ENCODE peak calls at places on chromosomes 12 and 14, in four cellular contexts. N is GM06990, Y is H4, F is T-helper 1 cell. G is an unnamed sample.

GRCh38 chr12:5166976-5167375 is 123.3 kb downstream of the KCNA5 start:
- DNase-seq in Y (peak), F (no peak), N (no peak), G (no peak)

GRCh38 chr14:40784860-40785259 is 821.8 kb upstream of the LRFN5 start:
- DNase-seq in F (no peak), Y (no peak), N (no peak), G (no peak)

GRCh38 chr12:94575645-94576393 is 74.5 kb downstream of the TMCC3 start:
- DNase-seq in Y (no peak), F (no peak), N (no peak), G (no peak)

GRCh38 chr14:92538412-92539017 is 24.9 kb downstream of the RIN3 start:
- DNase-seq in N (no peak), Y (no peak), F (no peak), G (no peak)

GRCh38 chr12:32102234-32102633 is 4.4 kb upstream of the BICD1 start:
- DNase-seq in Y (no peak), N (no peak), F (no peak), G (peak)

GRCh38 chr12:116924558-116925453 is 14.1 kb downstream of the FBXW8 start:
- DNase-seq in N (peak), F (peak), Y (peak), G (no peak)

GRCh38 chr12:42372154-42372791 is 46.3 kb downstream of the PPHLN1 start:
- DNase-seq in N (peak), Y (peak), F (peak), G (peak)

GRCh38 chr12:122028601-122029560 is 7.2 kb downstream of the BCL7A start:
- DNase-seq in F (no peak), N (peak), Y (no peak), G (no peak)

GRCh38 chr14:102140750-102141145 is 1.1 kb downstream of the WDR20 start:
- DNase-seq in N (no peak), Y (no peak), F (no peak), G (no peak)

GRCh38 chr12:75236206-75236605 is 26.6 kb upstream of the KCNC2 start:
- DNase-seq in F (no peak), N (no peak), Y (peak), G (no peak)

GRCh38 chr14:53180272-53181221 is 27.4 kb upstream of the DDHD1 start:
- DNase-seq in F (peak), N (peak), Y (peak), G (peak)

GRCh38 chr12:15212877-15213276 is 8.3 kb downstream of the RERG start:
- DNase-seq in N (no peak), Y (no peak), F (no peak), G (peak)

GRCh38 chr12:111687255-111687654 is 1.4 kb downstream of the ACAD10 start:
- DNase-seq in N (no peak), F (no peak), Y (no peak), G (no peak)

GRCh38 chr14:59846595-59846994 is 24.0 kb downstream of the RTN1 start:
- DNase-seq in F (no peak), N (no peak), Y (no peak), G (no peak)

GRCh38 chr12:5783274-5783920 is 161.7 kb downstream of the ANO2 start:
- DNase-seq in N (no peak), Y (no peak), F (no peak), G (no peak)

GRCh38 chr14:51865953-51866747 is 5.7 kb downstream of the GNG2 start:
- DNase-seq in Y (no peak), N (peak), F (no peak), G (no peak)

GRCh38 chr12:76422878-76423438 is 74.7 kb upstream of the BBS10 start:
- DNase-seq in N (no peak), F (no peak), Y (peak), G (peak)

GRCh38 chr12:122979001-122979907 is 1.2 kb upstream of the ARL6IP4 start:
- DNase-seq in Y (no peak), F (no peak), N (no peak), G (no peak)

GRCh38 chr12:67593041-67593870 is 55.3 kb upstream of the DYRK2 start:
- DNase-seq in F (no peak), Y (peak), N (no peak), G (no peak)

GRCh38 chr12:104695453-104696148 is 238.9 kb downstream of the CHST11 start:
- DNase-seq in F (peak), Y (peak), N (peak), G (no peak)

GRCh38 chr12:109878749-109879148 is 1.6 kb downstream of the GLTP start:
- DNase-seq in F (no peak), N (no peak), Y (no peak), G (no peak)

GRCh38 chr14:104462651-104463630 is 116.6 kb upstream of the C14orf180 start:
- DNase-seq in F (no peak), N (no peak), Y (no peak), G (no peak)

GRCh38 chr14:101862177-101862576 is 100.7 kb downstream of the PPP2R5C start:
- DNase-seq in Y (no peak), F (no peak), N (no peak), G (no peak)

GRCh38 chr14:77557391-77557790 is 58.8 kb upstream of the ISM2 start:
- DNase-seq in N (no peak), Y (no peak), F (no peak), G (no peak)

GRCh38 chr12:116896525-116896924 is 14.2 kb upstream of the FBXW8 start:
- DNase-seq in F (no peak), Y (no peak), N (no peak), G (no peak)

GRCh38 chr12:94618995-94619695 is 31.2 kb downstream of the TMCC3 start:
- DNase-seq in Y (peak), N (no peak), F (no peak), G (no peak)

GRCh38 chr14:63654346-63654745 is 12.7 kb upstream of the WDR89 start:
- DNase-seq in N (no peak), F (no peak), Y (no peak), G (no peak)

G was measured in A673.